ENCODE peak calls at places on chromosomes 2 and 18, in six cellular contexts. M, I, Q, L, K and U are unnamed samples.

GRCh38 chr18:3688682-3689081 is 238.7 kb downstream of the TGIF1 start:
- DNase-seq in Q (peak), L (peak), I (peak), M (no peak), K (no peak), U (no peak)

GRCh38 chr2:199463000-199463692 is 5.4 kb upstream of the SATB2 start:
- DNase-seq in I (peak), M (no peak), Q (peak), L (peak), K (peak), U (peak)

GRCh38 chr2:215758691-215759090 is 254.7 kb downstream of the MREG start:
- DNase-seq in M (no peak), L (no peak), K (peak), I (no peak), Q (peak), U (peak)

GRCh38 chr2:42846026-42846425 is 53.6 kb upstream of the HAAO start:
- DNase-seq in I (no peak), L (no peak), M (no peak), Q (no peak), K (no peak), U (no peak)

GRCh38 chr2:20538308-20539132 is 91.6 kb downstream of the RHOB start:
- DNase-seq in I (no peak), Q (no peak), L (no peak), M (no peak), K (no peak), U (no peak)

GRCh38 chr2:218732052-218732760 is 21.6 kb downstream of the TTLL4 start:
- DNase-seq in L (no peak), I (no peak), K (no peak), Q (no peak), M (no peak), U (no peak)

GRCh38 chr18:27171993-27172392 is 13.1 kb downstream of the CHST9 start:
- DNase-seq in L (no peak), Q (no peak), M (no peak), I (no peak), K (no peak), U (no peak)

GRCh38 chr2:46632349-46632748 is 153.0 kb downstream of the TMEM247 start:
- DNase-seq in L (peak), M (no peak), K (peak), Q (peak), I (peak), U (peak)

GRCh38 chr18:58087928-58088722 is 44.1 kb downstream of the NEDD4L start:
- DNase-seq in K (no peak), M (no peak), L (no peak), I (peak), Q (peak), U (no peak)

GRCh38 chr2:44532031-44532430 is 170.3 kb downstream of the CAMKMT start:
- DNase-seq in I (no peak), K (no peak), Q (no peak), M (no peak), L (no peak), U (no peak)

GRCh38 chr2:45283764-45284620 is 274.7 kb upstream of the SIX2 start:
- DNase-seq in I (peak), Q (peak), L (no peak), K (no peak), M (no peak), U (peak)

GRCh38 chr2:134621939-134622705 is 96.7 kb downstream of the TMEM163 start:
- DNase-seq in K (no peak), Q (no peak), I (peak), L (no peak), M (no peak), U (no peak)

GRCh38 chr18:13551841-13552733 is 174.3 kb downstream of the FAM210A start:
- DNase-seq in I (no peak), M (no peak), L (no peak), Q (no peak), K (no peak), U (no peak)

GRCh38 chr2:120861576-120862191 is 126.0 kb downstream of the GLI2 start:
- DNase-seq in K (no peak), I (no peak), Q (peak), M (no peak), L (peak), U (no peak)

GRCh38 chr2:103860016-103860415 is 993.9 kb upstream of the POU3F3 start:
- DNase-seq in K (no peak), M (no peak), Q (no peak), L (no peak), I (no peak), U (no peak)

GRCh38 chr2:186770332-186770946 is 76.6 kb downstream of the FAM171B start:
- DNase-seq in L (no peak), I (no peak), M (no peak), K (no peak), Q (no peak), U (no peak)

GRCh38 chr2:203623616-203624015 is 82.8 kb upstream of the CD28 start:
- DNase-seq in L (no peak), I (peak), K (no peak), Q (peak), M (no peak), U (peak)

GRCh38 chr18:48728204-48728833 is 189.5 kb downstream of the CTIF start:
- DNase-seq in L (no peak), Q (peak), I (peak), K (peak), M (no peak), U (peak)

GRCh38 chr2:150591901-150592300 is 104.4 kb upstream of the RND3 start:
- DNase-seq in M (no peak), I (peak), Q (peak), L (no peak), K (no peak), U (no peak)

GRCh38 chr18:32049393-32050161 is 31.0 kb downstream of the RNF125 start:
- DNase-seq in K (no peak), M (peak), L (no peak), Q (peak), I (peak), U (no peak)

GRCh38 chr2:223082701-223083100 is 30.7 kb downstream of the KCNE4 start:
- DNase-seq in K (no peak), I (no peak), Q (peak), M (no peak), L (no peak), U (no peak)

GRCh38 chr2:85957256-85957655 is 68.5 kb upstream of the ST3GAL5 start:
- DNase-seq in Q (no peak), K (no peak), M (no peak), I (no peak), L (no peak), U (no peak)

GRCh38 chr2:231104115-231104713 is 20.6 kb downstream of the HTR2B start:
- DNase-seq in M (peak), Q (peak), I (peak), L (peak), K (peak), U (peak)

GRCh38 chr2:7539760-7540159 is 622.5 kb downstream of the RNF144A start:
- DNase-seq in L (no peak), I (no peak), M (no peak), Q (no peak), K (no peak), U (no peak)

GRCh38 chr2:61736982-61737381 is 116.9 kb downstream of the FAM161A start:
- DNase-seq in I (no peak), Q (no peak), K (no peak), M (no peak), L (no peak), U (no peak)

GRCh38 chr2:113240150-113240914 is 38.4 kb downstream of the PAX8 start:
- DNase-seq in Q (peak), K (peak), M (no peak), L (no peak), I (peak), U (peak)

GRCh38 chr18:3692113-3692621 is 242.2 kb downstream of the TGIF1 start:
- DNase-seq in I (no peak), Q (no peak), K (no peak), L (no peak), M (no peak), U (no peak)

GRCh38 chr2:43934567-43934966 is 61.2 kb downstream of the LRPPRC start:
- DNase-seq in I (no peak), M (no peak), L (no peak), Q (peak), K (no peak), U (peak)

GRCh38 chr2:199977984-199978415 is 22.6 kb downstream of the MAIP1 start:
- DNase-seq in K (peak), L (no peak), I (peak), M (no peak), Q (peak), U (no peak)

GRCh38 chr2:181465686-181466375 is 8.6 kb downstream of the ITGA4 start:
- DNase-seq in K (no peak), Q (peak), I (no peak), L (no peak), M (no peak), U (no peak)

GRCh38 chr18:48948112-48949050 is 2.4 kb downstream of the SMAD7 start:
- DNase-seq in Q (peak), L (peak), K (peak), I (peak), M (no peak), U (peak)

GRCh38 chr18:77081387-77081773 is 51.2 kb downstream of the MBP start:
- DNase-seq in M (no peak), L (no peak), Q (peak), I (no peak), K (no peak), U (no peak)

GRCh38 chr2:48009256-48009655 is 103.0 kb upstream of the FBXO11 start:
- DNase-seq in I (no peak), M (no peak), K (no peak), Q (peak), L (no peak), U (no peak)

GRCh38 chr2:98726735-98727368 is 4.1 kb downstream of the MGAT4A start:
- DNase-seq in I (no peak), L (no peak), M (no peak), K (no peak), Q (no peak), U (no peak)

GRCh38 chr2:11058129-11058528 is 97.1 kb upstream of the SLC66A3 start:
- DNase-seq in Q (no peak), L (no peak), I (no peak), K (no peak), M (no peak), U (no peak)

GRCh38 chr18:35936951-35937350 is 35.5 kb upstream of the RMP24 start:
- DNase-seq in Q (no peak), K (no peak), L (no peak), I (no peak), M (no peak), U (no peak)